ENCODE peak calls at places on chromosomes 13 and 19, in ten cellular contexts. A is thoracic aorta; W is CD8-positive, alpha-beta memory T cell; O is lower lobe of right lung; J is endodermal cell; E is gastrocnemius medialis; C is right cardiac atrium; V is effector memory CD4-positive, alpha-beta T cell; B is mammary epithelial cell; T is osteoblast. P is an unnamed sample.

GRCh38 chr13:48660356-48661076 is 6.8 kb downstream of the CYSLTR2 start:
- DNase-seq in A (no peak), W (no peak), O (no peak), J (no peak), E (no peak), C (no peak), V (no peak), B (no peak), T (no peak), P (no peak)

GRCh38 chr19:29967623-29968022 is 25.6 kb downstream of the URI1 start:
- DNase-seq in A (no peak), W (no peak), O (no peak), J (no peak), E (no peak), C (no peak), V (no peak), B (no peak), T (no peak), P (no peak)

GRCh38 chr13:34048652-34049051 is 230.7 kb downstream of the RFC3 start:
- DNase-seq in A (no peak), W (no peak), O (no peak), J (no peak), E (no peak), C (no peak), V (no peak), B (peak; percentile 97), T (no peak), P (no peak)

GRCh38 chr13:46143239-46143701 is 38.4 kb upstream of the CPB2 start:
- DNase-seq in A (no peak), W (no peak), O (no peak), J (no peak), E (no peak), C (no peak), V (no peak), B (no peak), T (no peak), P (no peak)

GRCh38 chr19:52585101-52585500 is 15.0 kb downstream of the ZNF701 start:
- DNase-seq in A (no peak), W (no peak), O (no peak), J (no peak), E (no peak), C (no peak), V (no peak), B (no peak), T (no peak), P (no peak)

GRCh38 chr13:109389892-109390345 is 396.5 kb downstream of the IRS2 start:
- DNase-seq in A (no peak), W (no peak), O (no peak), J (no peak), E (no peak), C (no peak), V (no peak), B (peak; percentile 21), T (no peak), P (no peak)

GRCh38 chr19:38093587-38093986 is 130.4 kb downstream of the DPF1 start:
- DNase-seq in A (no peak), W (no peak), O (no peak), J (no peak), E (no peak), C (no peak), V (no peak), B (no peak), T (no peak), P (no peak)

GRCh38 chr13:20667857-20668256 is 35.6 kb upstream of the IL17D start:
- DNase-seq in A (no peak), W (no peak), O (no peak), J (no peak), E (no peak), C (no peak), V (no peak), B (no peak), T (no peak), P (no peak)

GRCh38 chr19:55321466-55321865 is 3.7 kb downstream of the TMEM150B start:
- DNase-seq in A (no peak), W (no peak), O (no peak), J (no peak), E (no peak), C (no peak), V (no peak), B (no peak), T (peak; percentile 13), P (no peak)

GRCh38 chr13:101917475-101917810 is 465.0 kb downstream of the ITGBL1 start:
- DNase-seq in A (no peak), W (no peak), O (no peak), J (peak; percentile 61), E (no peak), C (no peak), V (no peak), B (no peak), T (no peak), P (no peak)

GRCh38 chr13:39881383-39881782 is 225.9 kb downstream of the COG6 start:
- DNase-seq in A (no peak), W (no peak), O (no peak), J (no peak), E (no peak), C (no peak), V (no peak), B (no peak), T (no peak), P (no peak)

GRCh38 chr13:23378009-23378632 is 55.4 kb downstream of the SACS start:
- DNase-seq in A (peak; percentile 66), W (peak; percentile 3), O (no peak), J (no peak), E (no peak), C (peak; percentile 51), V (peak; percentile 33), B (peak; percentile 88), T (peak; percentile 92), P (peak; percentile 28)

GRCh38 chr19:7415857-7416371 is 67.2 kb downstream of the ARHGEF18 start:
- DNase-seq in A (no peak), W (no peak), O (no peak), J (no peak), E (no peak), C (no peak), V (no peak), B (no peak), T (no peak), P (no peak)

GRCh38 chr19:16470541-16470910 is 1.2 kb downstream of the EPS15L1 start:
- DNase-seq in A (no peak), W (no peak), O (no peak), J (no peak), E (no peak), C (no peak), V (no peak), B (no peak), T (peak; percentile 85), P (no peak)
- H3K27ac ChIP-seq in A (no peak overlapping the region), W (no peak overlapping the region), O (peak overlapping the region; percentile 76), J (no peak overlapping the region), E (peak overlapping the region; percentile 91), C (peak overlapping the region; percentile 64), V (no peak overlapping the region), B (peak overlapping the region; percentile 40), T (peak overlapping the region; percentile 70), P (no peak overlapping the region)

DNA sequence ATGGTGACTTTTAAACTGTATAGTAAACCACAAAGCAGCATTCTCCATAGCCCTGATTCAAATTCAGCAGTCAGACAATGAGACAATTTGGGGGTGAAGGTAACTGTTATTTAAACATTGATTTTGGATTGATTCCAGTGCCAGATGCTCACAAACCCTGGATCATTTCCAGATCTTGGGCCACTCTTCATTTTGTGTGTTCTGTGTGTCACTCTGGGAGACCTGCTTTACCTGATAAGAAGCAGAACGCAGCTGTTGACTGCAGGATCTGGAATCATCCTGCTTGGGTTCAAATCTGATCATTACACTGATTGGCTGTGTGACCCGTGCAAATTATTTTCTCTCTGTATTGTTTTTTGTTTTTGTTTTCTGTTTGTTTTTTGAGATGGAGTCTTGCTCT is 4.0 kb upstream of the PCDH8 start:
- DNase-seq in A (no peak), W (no peak), O (no peak), J (no peak), E (no peak), C (no peak), V (no peak), B (no peak), T (no peak), P (no peak)
- H3K27me3 ChIP-seq in A (peaks cover 15% of the 10 kb centered on the region), W (peaks cover 38% of the 10 kb centered on the region), O (peaks cover 70% of the 10 kb centered on the region), J (peaks cover 63% of the 10 kb centered on the region), E (peaks cover 49% of the 10 kb centered on the region), C (no peaks in the 10 kb centered on the region), V (peaks cover 45% of the 10 kb centered on the region), B (peaks cover 37% of the 10 kb centered on the region), T (peaks cover 36% of the 10 kb centered on the region), P (peaks cover 21% of the 10 kb centered on the region)

GRCh38 chr13:45142440-45143345 is 22.4 kb downstream of the GTF2F2 start:
- DNase-seq in A (no peak), W (no peak), O (no peak), J (no peak), E (no peak), C (no peak), V (no peak), B (peak; percentile 81), T (peak; percentile 34), P (no peak)

GRCh38 chr13:45133396-45134118 is 13.2 kb downstream of the GTF2F2 start:
- DNase-seq in A (no peak), W (no peak), O (no peak), J (no peak), E (no peak), C (no peak), V (no peak), B (no peak), T (no peak), P (no peak)

GRCh38 chr13:45137501-45137880 is 17.2 kb downstream of the GTF2F2 start:
- DNase-seq in A (no peak), W (no peak), O (no peak), J (no peak), E (no peak), C (no peak), V (no peak), B (no peak), T (no peak), P (no peak)

GRCh38 chr13:45136741-45137500 is 16.6 kb downstream of the GTF2F2 start:
- DNase-seq in A (no peak), W (no peak), O (no peak), J (no peak), E (no peak), C (no peak), V (no peak), B (peak; percentile 31), T (no peak), P (no peak)

GRCh38 chr13:45138282-45138681 is 18.0 kb downstream of the GTF2F2 start:
- DNase-seq in A (no peak), W (no peak), O (no peak), J (no peak), E (no peak), C (no peak), V (no peak), B (no peak), T (no peak), P (no peak)
- H3K27ac ChIP-seq in A (no peak overlapping the region), W (no peak overlapping the region), O (no peak overlapping the region), J (no peak overlapping the region), E (no peak overlapping the region), C (no peak overlapping the region), V (no peak overlapping the region), B (no peak overlapping the region), T (no peak overlapping the region), P (no peak overlapping the region)

GRCh38 chr13:99990045-99990977 is 8.7 kb downstream of the ZIC2 start:
- DNase-seq in A (no peak), W (no peak), O (no peak), J (peak; percentile 91), E (no peak), C (no peak), V (no peak), B (no peak), T (peak; percentile 63), P (no peak)
- H3K27me3 ChIP-seq in A (peaks cover 81% of the 10 kb centered on the region), W (peaks cover 95% of the 10 kb centered on the region), O (peaks cover 99% of the 10 kb centered on the region), J (peaks cover 34% of the 10 kb centered on the region), E (peaks cover 99% of the 10 kb centered on the region), C (peaks cover 8% of the 10 kb centered on the region), V (peaks cover 98% of the 10 kb centered on the region), B (peaks cover 60% of the 10 kb centered on the region), T (peaks cover 98% of the 10 kb centered on the region), P (peaks cover 44% of the 10 kb centered on the region)